ENCODE peak calls at places on chromosomes 4 and X, in four cellular contexts. B, U, A and I are unnamed samples.

GRCh38 chr4:67897686-67898085 is 13.9 kb upstream of the TMPRSS11D start:
- DNase-seq in B (no peak), U (no peak), A (no peak), I (no peak)

GRCh38 chr4:149836546-149836945 is 20.9 kb upstream of the IQCM start:
- DNase-seq in B (peak), U (no peak), A (no peak), I (no peak)

GRCh38 chr4:44447563-44448504 is 775 bp downstream of the KCTD8 start:
- DNase-seq in B (no peak), U (no peak), A (peak), I (no peak)

GRCh38 chrX:46180258-46180687 is 364.9 kb downstream of the ZNF674 start:
- DNase-seq in B (peak), U (no peak), A (no peak), I (peak)

GRCh38 chrX:40434947-40435346 is 145.8 kb upstream of the ATP6AP2 start:
- DNase-seq in B (no peak), U (no peak), A (no peak), I (no peak)

GRCh38 chrX:39975094-39975865 is 122.5 kb downstream of the BCOR start:
- DNase-seq in B (no peak), U (peak), A (no peak), I (no peak)

GRCh38 chr4:154642361-154642760 is 29.9 kb upstream of the FGG start:
- DNase-seq in B (no peak), U (no peak), A (no peak), I (no peak)

GRCh38 chrX:111168314-111168713 is 72.3 kb downstream of the PAK3 start:
- DNase-seq in B (no peak), U (no peak), A (no peak), I (peak)

GRCh38 chrX:95076449-95076848 is 1402.4 kb downstream of the FAM133A start:
- DNase-seq in B (no peak), U (no peak), A (no peak), I (no peak)

GRCh38 chr4:135508006-135508714 is 1306.6 kb upstream of the PABPC4L start:
- DNase-seq in B (peak), U (no peak), A (no peak), I (peak)

GRCh38 chr4:24032371-24032989 is 142.6 kb upstream of the PPARGC1A start:
- DNase-seq in B (no peak), U (no peak), A (peak), I (no peak)

GRCh38 chr4:159047478-159048165 is 55.3 kb upstream of the RAPGEF2 start:
- DNase-seq in B (no peak), U (no peak), A (no peak), I (no peak)

GRCh38 chr4:178080312-178080711 is 638.1 kb upstream of the AGA start:
- DNase-seq in B (no peak), U (no peak), A (no peak), I (no peak)

GRCh38 chr4:122914938-122915337 is 7.5 kb downstream of the NUDT6 start:
- DNase-seq in B (no peak), U (no peak), A (no peak), I (no peak)

GRCh38 chr4:102684605-102685052 is 76.1 kb downstream of the MANBA start:
- DNase-seq in B (peak), U (no peak), A (no peak), I (no peak)

GRCh38 chr4:52864816-52865215 is 2.7 kb downstream of the RASL11B start:
- DNase-seq in B (peak), U (no peak), A (no peak), I (peak)

GRCh38 chr4:26157541-26157940 is 163.3 kb upstream of the RBPJ start:
- DNase-seq in B (no peak), U (no peak), A (no peak), I (no peak)

GRCh38 chrX:15245896-15246295 is 24.0 kb downstream of the ASB9 start:
- DNase-seq in B (no peak), U (no peak), A (no peak), I (no peak)

GRCh38 chr4:116453127-116453526 is 632.2 kb downstream of the TRAM1L1 start:
- DNase-seq in B (no peak), U (no peak), A (no peak), I (no peak)

GRCh38 chrX:53089224-53089842 is 4.6 kb upstream of the KANTR start:
- DNase-seq in B (peak), U (no peak), A (peak), I (peak)

GRCh38 chr4:183926950-183927349 is 21.8 kb downstream of the STOX2 start:
- DNase-seq in B (no peak), U (no peak), A (no peak), I (no peak)

GRCh38 chrX:108736509-108737479 is at the start of gene IRS4:
- DNase-seq in B (no peak), U (no peak), A (no peak), I (no peak)
- H3K4me3 ChIP-seq in B (peak), U (no peak), A (peak), I (peak)

GRCh38 chr4:76430519-76431388 is 4.3 kb upstream of the SHROOM3 start:
- DNase-seq in B (peak), U (no peak), A (no peak), I (peak)

GRCh38 chr4:76434901-76435688 is at the start of gene SHROOM3:
- DNase-seq in B (no peak), U (no peak), A (no peak), I (peak)

GRCh38 chr4:76439491-76439890 is 4.5 kb downstream of the SHROOM3 start:
- DNase-seq in B (no peak), U (no peak), A (no peak), I (no peak)

DNA sequence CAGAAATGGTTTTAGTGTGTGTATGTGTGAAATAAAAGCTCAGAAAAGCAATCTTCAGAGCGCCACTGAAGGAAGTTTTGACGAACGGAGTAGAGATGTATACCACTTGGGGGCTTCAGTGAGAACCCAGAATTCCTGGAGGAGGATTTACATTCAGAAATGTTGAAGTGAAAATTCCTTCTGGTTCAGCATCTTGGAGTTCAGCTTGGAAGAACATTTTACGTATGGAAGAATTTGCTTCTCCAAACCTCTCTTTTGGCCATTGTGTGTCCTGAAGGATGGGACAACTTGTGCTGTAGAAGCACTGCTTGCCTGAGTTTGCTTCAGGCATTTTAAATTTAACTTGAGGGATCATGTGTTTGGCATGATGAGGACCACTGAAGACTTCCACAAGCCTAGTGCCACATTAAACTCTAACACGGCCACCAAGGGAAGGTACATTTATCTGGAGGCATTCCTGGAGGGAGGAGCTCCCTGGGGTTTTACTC is 704 bp downstream of the SHROOM3 start:
- DNase-seq in B (no peak), U (no peak), A (no peak), I (no peak)
- H3K4me3 ChIP-seq in B (peak), U (no peak), A (peak), I (peak)

DNA sequence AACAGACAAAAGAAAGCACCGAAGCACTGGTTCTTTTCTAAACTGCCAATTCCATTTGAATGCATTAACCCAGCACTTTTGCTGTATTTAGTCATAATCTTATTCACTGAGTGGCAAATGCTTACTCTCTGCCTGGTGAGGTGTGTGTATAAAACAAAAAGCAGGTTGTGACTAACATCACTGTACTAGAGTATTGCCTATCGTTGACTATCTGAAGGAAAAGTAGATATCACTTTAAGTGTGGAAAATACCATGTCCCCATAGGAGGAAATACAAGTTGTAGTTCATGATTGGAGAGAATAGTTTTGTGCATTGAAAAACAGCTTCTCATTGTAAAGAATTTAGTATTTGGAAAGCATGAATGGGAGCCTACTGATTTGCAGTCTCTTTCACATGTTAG is 2.7 kb downstream of the PDLIM5 start:
- DNase-seq in B (no peak), U (no peak), A (no peak), I (no peak)
- H3K4me3 ChIP-seq in B (peak), U (no peak), A (peak), I (peak)

DNA sequence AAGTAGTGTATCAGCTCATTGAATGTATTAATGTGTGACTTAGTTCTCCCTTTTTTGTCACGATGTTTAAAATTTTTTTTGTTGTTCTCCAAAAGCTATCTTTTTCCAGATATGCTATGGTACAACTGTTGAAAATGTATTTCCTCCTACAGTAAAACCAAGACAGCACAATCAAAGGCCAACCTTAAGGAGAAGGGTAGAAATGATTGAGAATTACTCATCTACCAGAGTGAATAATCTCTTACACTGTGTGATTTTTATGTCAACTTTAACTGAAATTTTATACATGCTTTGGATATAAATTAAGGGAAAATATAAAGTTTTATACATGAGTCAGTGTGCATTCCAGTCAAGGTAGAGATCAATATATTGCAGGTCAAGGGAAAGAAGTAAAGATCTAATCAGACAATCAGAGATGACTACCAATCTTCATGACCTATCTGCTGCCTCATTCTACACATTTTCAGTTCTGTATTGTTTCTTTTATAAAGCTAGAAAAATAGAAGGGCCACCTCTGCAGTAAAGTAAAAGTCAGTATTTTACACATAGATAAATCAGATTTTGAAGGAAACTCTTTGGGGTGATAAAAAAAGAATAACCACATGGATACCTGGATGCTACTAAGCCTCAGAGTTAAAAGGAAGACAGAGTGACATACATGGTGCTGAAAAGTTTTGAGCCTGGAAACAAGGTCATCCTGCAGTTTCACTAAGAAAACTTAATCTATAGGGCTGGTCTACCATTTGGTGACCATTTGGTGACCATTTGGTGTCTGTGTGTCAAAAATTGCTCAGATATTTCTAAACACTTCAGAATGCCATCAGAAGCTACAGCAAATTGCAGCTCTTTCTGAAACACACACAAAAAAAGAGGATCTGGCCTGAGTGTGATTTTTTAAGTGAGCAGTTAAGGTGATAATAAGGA is 1.6 kb downstream of the FAM13A start:
- DNase-seq in B (no peak), U (no peak), A (no peak), I (no peak)
- H3K4me3 ChIP-seq in B (no peak), U (no peak), A (no peak), I (peak)